ENCODE peak calls at places on chromosomes 3 and 15, in seven cellular contexts. J is stomach, W is tibial nerve, V is adrenal gland, D is IMR-90, P is Peyer's patch, Z is lower leg skin. E is an unnamed sample.

GRCh38 chr15:62997441-62997840 is 45.1 kb upstream of the TPM1 start:
- DNase-seq in W (no peak), P (no peak), J (no peak), D (no peak), Z (no peak), V (no peak), E (no peak)

GRCh38 chr3:113132571-113132996 is 78.8 kb upstream of the BOC start:
- DNase-seq in W (no peak), Z (no peak), V (no peak), J (no peak), P (no peak), D (peak; percentile 68), E (no peak)

GRCh38 chr3:179681492-179682263 is 28.8 kb downstream of the USP13 start:
- DNase-seq in Z (no peak), P (no peak), D (peak; percentile 36), J (peak; percentile 30), W (no peak), V (peak; percentile 43), E (no peak)

GRCh38 chr3:170344971-170345370 is 12.5 kb upstream of the SKIL start:
- DNase-seq in W (no peak), P (no peak), D (peak; percentile 54), J (no peak), V (no peak), Z (no peak), E (no peak)

GRCh38 chr15:31016446-31016915 is 25.1 kb upstream of the MTMR10 start:
- DNase-seq in P (no peak), W (no peak), D (peak; percentile 83), J (no peak), V (no peak), Z (no peak), E (no peak)

GRCh38 chr3:49339947-49340800 is at the start of gene USP4:
- DNase-seq in Z (peak; percentile 97), P (peak; percentile 98), J (peak; percentile 95), D (peak; percentile 87), W (peak; percentile 74), V (peak; percentile 89), E (peak; percentile 85)

GRCh38 chr3:185693985-185694675 is 108.0 kb downstream of the SENP2 start:
- DNase-seq in J (no peak), V (no peak), D (peak; percentile 59), W (no peak), P (no peak), Z (no peak), E (no peak)

GRCh38 chr3:179706233-179706632 is 53.4 kb downstream of the USP13 start:
- DNase-seq in D (peak; percentile 28), J (no peak), V (peak; percentile 66), W (no peak), P (no peak), Z (no peak), E (no peak)

GRCh38 chr15:91853968-91854943 is 748 bp downstream of the SLCO3A1 start:
- DNase-seq in V (peak; percentile 57), P (peak; percentile 57), D (no peak), J (peak; percentile 42), W (no peak), Z (peak; percentile 91), E (peak; percentile 37)

GRCh38 chr3:111362286-111363009 is 179.5 kb upstream of the CD96 start:
- DNase-seq in P (no peak), J (no peak), V (no peak), W (no peak), D (no peak), Z (no peak), E (no peak)

GRCh38 chr15:28955160-28955502 is 69.4 kb downstream of the APBA2 start:
- DNase-seq in Z (peak; percentile 29), D (peak; percentile 69), J (no peak), P (peak; percentile 48), V (no peak), W (no peak), E (no peak)

GRCh38 chr15:40731034-40731433 is 24.0 kb downstream of the RMDN3 start:
- DNase-seq in Z (no peak), D (no peak), V (no peak), P (no peak), W (no peak), J (no peak), E (no peak)

GRCh38 chr3:81218023-81218422 is 543.4 kb downstream of the GBE1 start:
- DNase-seq in Z (no peak), J (no peak), P (no peak), D (no peak), V (no peak), W (no peak), E (no peak)

GRCh38 chr15:77327168-77327567 is 92.7 kb downstream of the PEAK1 start:
- DNase-seq in V (no peak), P (no peak), Z (no peak), D (no peak), J (no peak), W (no peak), E (no peak)

GRCh38 chr3:159865042-159865579 is 123.5 kb upstream of the IL12A start:
- DNase-seq in J (no peak), P (no peak), W (no peak), V (no peak), Z (no peak), D (peak; percentile 40), E (no peak)

GRCh38 chr3:98333989-98334606 is 19.6 kb upstream of the OR5K4 start:
- DNase-seq in P (no peak), J (no peak), D (peak; percentile 7), V (no peak), W (no peak), Z (no peak), E (no peak)

GRCh38 chr3:156535162-156535627 is 19.7 kb downstream of the SSR3 start:
- DNase-seq in D (peak; percentile 100), V (peak; percentile 89), P (peak; percentile 53), J (peak; percentile 29), W (peak; percentile 35), Z (no peak), E (peak; percentile 63)

GRCh38 chr3:189776163-189776824 is 145.1 kb downstream of the TP63 start:
- DNase-seq in D (no peak), Z (no peak), J (no peak), P (no peak), W (no peak), V (no peak), E (no peak)
- TF ChIP-seq POLR2A in D (no peak), Z (no peak), J (no peak), P (no peak), W (no peak), V (no peak), E (no peak)

GRCh38 chr3:65814883-65815578 is 223.7 kb downstream of the MAGI1 start:
- DNase-seq in W (no peak), D (no peak), Z (no peak), P (no peak), J (no peak), V (no peak), E (no peak)
- TF ChIP-seq POLR2A in W (no peak), D (no peak), Z (no peak), P (no peak), J (no peak), V (no peak), E (no peak)

GRCh38 chr3:29279830-29280229 is 1.0 kb upstream of the RBMS3 start:
- DNase-seq in D (peak; percentile 43), V (no peak), W (no peak), Z (no peak), P (no peak), J (no peak), E (no peak)

GRCh38 chr3:29283297-29283681 is 2.4 kb downstream of the RBMS3 start:
- DNase-seq in P (no peak), D (peak; percentile 15), Z (no peak), V (no peak), J (no peak), W (no peak), E (no peak)

GRCh38 chr3:29282431-29283296 is 1.8 kb downstream of the RBMS3 start:
- DNase-seq in W (no peak), Z (no peak), J (no peak), D (peak; percentile 64), V (no peak), P (no peak), E (no peak)

GRCh38 chr3:29280675-29281264 is at the start of gene RBMS3:
- DNase-seq in V (peak; percentile 89), W (peak; percentile 80), D (peak; percentile 97), P (peak; percentile 82), J (peak; percentile 58), Z (peak; percentile 95), E (peak; percentile 47)

DNA sequence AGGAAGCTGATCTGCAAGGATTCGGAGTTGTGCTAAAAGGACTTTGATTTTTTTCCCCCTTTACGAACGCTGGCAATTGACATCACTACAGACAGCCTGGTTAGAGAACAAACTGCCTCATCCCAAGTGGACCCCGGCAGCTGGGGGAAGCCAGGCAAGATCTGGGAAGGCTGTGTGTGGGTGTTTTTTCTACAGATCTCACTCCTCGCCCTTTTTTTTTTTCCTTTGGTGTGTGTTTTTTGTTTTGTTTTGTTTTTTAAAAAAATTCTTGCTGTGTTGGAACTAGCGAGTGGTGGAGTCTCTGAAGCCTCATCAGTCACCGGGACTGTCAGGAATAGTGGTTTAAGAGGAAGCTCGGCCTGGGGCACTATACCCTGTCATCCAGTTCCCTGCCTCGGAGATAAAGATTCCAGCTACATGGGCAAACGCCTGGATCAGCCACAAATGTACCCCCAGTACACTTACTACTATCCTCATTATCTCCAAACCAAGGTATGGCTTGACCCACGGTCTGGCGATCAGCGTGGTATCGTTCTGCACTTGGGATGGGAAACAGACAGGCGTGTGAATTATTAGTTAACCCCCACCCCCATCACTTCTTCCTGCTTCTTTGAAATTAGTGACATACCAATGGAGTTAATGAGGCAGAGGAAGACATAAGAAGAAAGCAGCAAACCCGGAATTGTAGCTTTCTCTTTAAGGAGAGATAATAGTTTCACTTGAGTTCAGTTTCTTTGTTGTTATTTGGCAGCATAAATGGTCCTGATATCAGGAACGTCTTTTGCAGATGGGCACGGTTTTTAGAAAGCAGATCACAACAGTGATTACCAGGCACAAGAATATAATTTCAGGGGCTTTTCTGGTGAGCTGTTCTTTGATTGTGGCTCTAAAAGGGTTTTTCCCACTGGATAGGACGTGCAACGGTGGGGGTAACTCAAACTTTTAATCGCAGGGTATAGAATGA is 676 bp downstream of the RBMS3 start:
- DNase-seq in P (no peak), W (no peak), V (peak; percentile 37), Z (peak; percentile 86), J (no peak), D (peak; percentile 59), E (no peak)
- TF ChIP-seq POLR2A in P (no peak), W (no peak), V (no peak), Z (no peak), J (no peak), D (peak; percentile 11), E (no peak)

DNA sequence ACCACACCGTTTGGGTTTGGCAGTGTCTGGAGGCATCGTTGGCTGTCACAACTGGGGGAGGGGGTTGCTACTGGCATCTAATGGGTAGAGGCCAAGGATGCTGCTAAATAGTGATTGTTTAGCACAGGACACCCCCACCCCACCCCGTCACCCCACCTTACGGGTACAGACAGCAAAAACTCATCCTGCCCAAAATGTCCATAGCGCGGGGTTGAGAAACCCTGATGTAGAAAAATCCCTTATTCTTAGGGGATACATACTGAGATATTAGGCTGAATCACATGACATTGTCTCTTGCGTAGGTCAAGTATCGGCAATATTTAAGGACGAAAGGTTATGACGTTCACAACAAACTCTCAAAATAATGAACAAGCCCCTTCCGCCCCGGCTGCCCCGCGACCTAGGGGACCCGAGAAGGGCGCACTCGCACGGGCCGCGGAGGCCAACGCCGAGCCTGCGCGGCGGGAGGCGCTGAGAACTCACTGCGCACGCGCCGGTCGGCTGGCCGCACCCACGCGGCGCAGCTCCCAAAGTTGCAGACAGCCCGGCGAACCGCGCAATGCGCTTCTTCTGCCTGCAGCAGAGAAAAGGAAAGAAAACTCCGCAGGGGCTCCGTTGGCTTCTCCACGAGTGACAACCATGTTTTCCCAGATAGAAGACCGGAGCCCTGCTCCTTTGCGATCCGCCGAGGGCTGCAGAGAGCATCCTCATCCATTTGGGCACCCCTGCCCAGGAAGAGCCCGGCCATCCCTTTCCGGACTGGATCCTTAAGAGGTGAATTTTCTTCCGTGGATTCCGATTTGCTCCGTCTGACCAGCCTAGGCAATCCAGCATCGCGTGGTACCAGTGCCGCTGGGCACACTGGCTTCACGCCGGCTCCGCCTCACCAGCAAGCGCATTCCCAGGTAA is 136.8 kb upstream of the CCDC54 start:
- DNase-seq in J (peak; percentile 69), Z (peak; percentile 94), P (peak; percentile 83), W (peak; percentile 55), V (peak; percentile 78), D (peak; percentile 75), E (peak; percentile 78)
- TF ChIP-seq POLR2A in J (no peak), Z (no peak), P (no peak), W (peak; percentile 43), V (peak; percentile 71), D (no peak), E (peak; percentile 74)

E was measured in H54.